ENCODE peak calls at places on chromosome 15, in nine cellular contexts. T, H, C, E, Z, A, W, V and U are unnamed samples. For H3K4me1, the result is how much of the 10 kb centered on the place peaks cover.

GRCh38 chr15:78767331-78767951 is 43.8 kb downstream of the ADAMTS7 start:
- DNase-seq in T (no peak), H (no peak), C (no peak), E (no peak), Z (no peak), A (no peak), W (no peak), V (peak), U (peak)

GRCh38 chr15:65077981-65078352 is 1.4 kb downstream of the KBTBD13 start:
- DNase-seq in T (no peak), H (no peak), C (no peak), E (peak), Z (peak), A (peak), W (peak), V (peak), U (peak)

GRCh38 chr15:75176404-75176761 is 25.3 kb upstream of the C15orf39 start:
- DNase-seq in T (no peak), H (no peak), C (no peak), E (no peak), Z (no peak), A (no peak), W (no peak), V (no peak), U (no peak)

GRCh38 chr15:48394172-48394571 is 62.9 kb downstream of the DUT start:
- DNase-seq in T (no peak), H (no peak), C (no peak), E (no peak), Z (no peak), A (no peak), W (no peak), V (peak), U (peak)

GRCh38 chr15:90903733-90904536 is 833 bp downstream of the MAN2A2 start:
- DNase-seq in T (no peak), H (peak), C (no peak), E (no peak), Z (no peak), A (no peak), W (no peak), V (peak), U (peak)

GRCh38 chr15:76339302-76340197 is 3.0 kb downstream of the ISL2 start:
- DNase-seq in T (no peak), H (no peak), C (no peak), E (no peak), Z (peak), A (peak), W (no peak), V (no peak), U (no peak)

GRCh38 chr15:52112203-52112750 is 298 bp downstream of the BCL2L10 start:
- DNase-seq in T (no peak), H (no peak), C (no peak), E (no peak), Z (peak), A (peak), W (no peak), V (peak), U (peak)

GRCh38 chr15:74978503-74978902 is 16.9 kb upstream of the SCAMP5 start:
- DNase-seq in T (no peak), H (peak), C (no peak), E (no peak), Z (no peak), A (no peak), W (no peak), V (no peak), U (no peak)

GRCh38 chr15:42152196-42152920 is 4.1 kb downstream of the PLA2G4F start:
- DNase-seq in T (peak), H (no peak), C (no peak), E (peak), Z (no peak), A (no peak), W (no peak), V (no peak), U (peak)

GRCh38 chr15:70293606-70294470 is 196.1 kb upstream of the TLE3 start:
- DNase-seq in T (no peak), H (no peak), C (no peak), E (no peak), Z (no peak), A (no peak), W (no peak), V (no peak), U (no peak)

GRCh38 chr15:25848769-25849430 is 14.2 kb downstream of the ATP10A start:
- DNase-seq in T (no peak), H (no peak), C (no peak), E (no peak), Z (no peak), A (no peak), W (no peak), V (no peak), U (no peak)
- H3K27ac ChIP-seq in T (no peak), H (no peak), C (peak), E (peak), Z (no peak), A (peak), W (no peak), V (peak), U (no peak)

GRCh38 chr15:96972201-96972600 is 641.7 kb downstream of the NR2F2 start:
- DNase-seq in T (no peak), H (no peak), C (no peak), E (no peak), Z (peak), A (no peak), W (no peak), V (no peak), U (no peak)
- H3K4me1 ChIP-seq in T (under half), H (under half), C (under half), E (under half), Z (under half), A (under half), W (under half), V (under half), U (under half)

DNA sequence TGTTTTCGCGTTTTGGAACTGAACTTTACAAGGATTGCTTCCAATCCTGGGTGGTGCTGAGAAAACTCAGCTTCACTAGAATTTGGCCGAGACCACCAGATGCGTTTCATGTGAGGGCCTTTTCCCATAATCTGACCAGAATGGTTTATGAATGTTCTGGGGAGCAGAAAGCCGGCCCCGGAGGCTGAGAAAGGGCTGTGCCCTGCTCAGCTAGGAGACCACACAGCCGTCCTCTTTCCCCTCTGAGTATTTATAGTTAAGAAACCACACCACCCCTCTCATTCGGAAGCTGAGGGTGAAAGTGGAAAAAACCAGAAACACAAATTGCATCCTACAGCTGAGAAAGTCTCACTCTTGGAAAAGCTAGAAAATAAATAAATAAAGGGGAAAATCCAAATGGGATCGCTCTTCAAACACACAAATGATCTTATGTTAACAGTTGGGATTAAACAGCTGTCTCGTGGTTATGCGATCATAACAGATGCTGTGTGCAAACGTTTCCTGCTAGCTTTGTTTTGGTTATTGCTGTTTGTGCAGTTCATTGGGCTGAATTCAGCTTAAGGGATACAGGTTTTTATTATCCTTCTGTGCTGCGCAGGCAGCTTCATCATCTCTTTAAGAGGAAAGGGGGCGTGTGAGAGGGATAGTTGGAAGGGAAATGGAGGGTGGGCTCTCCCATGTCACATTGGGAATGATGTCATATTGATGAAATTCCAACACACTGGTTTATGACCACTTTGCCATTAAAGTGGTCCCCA is 1026.2 kb upstream of the NR2F2 start:
- DNase-seq in T (no peak), H (no peak), C (no peak), E (peak), Z (peak), A (no peak), W (no peak), V (no peak), U (no peak)
- H3K27ac ChIP-seq in T (peak), H (no peak), C (no peak), E (peak), Z (peak), A (no peak), W (no peak), V (peak), U (peak)

DNA sequence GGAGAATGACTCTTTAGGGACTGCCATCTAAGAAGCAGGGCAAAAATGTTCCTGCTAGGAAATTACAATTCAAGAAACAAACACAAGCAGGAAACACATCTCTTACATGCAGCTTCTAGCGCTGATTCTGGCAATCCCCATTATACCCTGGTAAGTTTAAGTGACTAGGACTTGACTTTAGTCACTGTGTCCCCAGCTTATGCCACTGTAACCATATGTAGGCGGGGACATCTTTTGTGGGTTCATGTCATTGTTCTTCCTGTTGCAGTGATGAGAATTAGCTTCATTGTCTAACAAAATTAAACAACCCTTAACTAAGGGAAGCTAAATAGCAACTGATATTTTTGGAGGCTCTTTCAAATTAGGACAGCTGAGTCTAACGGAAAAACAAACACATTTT is 17.9 kb upstream of the FAM81A start:
- DNase-seq in T (no peak), H (no peak), C (no peak), E (no peak), Z (no peak), A (no peak), W (no peak), V (no peak), U (no peak)
- H3K4me1 ChIP-seq in T (under half), H (under half), C (under half), E (under half), Z (under half), A (under half), W (under half), V (under half), U (under half)

DNA sequence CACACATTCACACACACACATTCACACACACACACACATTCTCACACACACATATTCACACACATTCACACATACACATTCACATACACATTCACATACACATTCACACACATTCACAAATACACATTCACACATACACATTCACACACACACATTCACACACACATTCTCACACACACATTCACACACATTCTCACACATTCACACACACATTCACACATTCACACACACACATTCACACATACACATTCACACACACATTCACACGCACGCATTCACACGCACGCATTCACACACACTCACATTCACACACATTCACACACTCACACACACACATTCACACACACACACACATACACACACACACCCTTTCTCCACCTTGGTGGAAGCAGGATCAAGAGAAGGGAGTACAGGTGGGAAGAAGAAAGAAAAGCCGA is 5.7 kb upstream of the HAPLN3 start:
- DNase-seq in T (no peak), H (no peak), C (no peak), E (no peak), Z (no peak), A (no peak), W (no peak), V (no peak), U (no peak)
- H3K27ac ChIP-seq in T (no peak), H (no peak), C (no peak), E (no peak), Z (no peak), A (no peak), W (peak), V (no peak), U (peak)

GRCh38 chr15:93862791-93863190 is 368.6 kb upstream of the MCTP2 start:
- DNase-seq in T (no peak), H (no peak), C (no peak), E (peak), Z (no peak), A (peak), W (no peak), V (no peak), U (peak)
- H3K4me1 ChIP-seq in T (under half), H (under half), C (under half), E (under half), Z (under half), A (under half), W (under half), V (under half), U (under half)

GRCh38 chr15:66644815-66645345 is 57.2 kb upstream of the SMAD6 start:
- DNase-seq in T (no peak), H (no peak), C (no peak), E (no peak), Z (peak), A (no peak), W (no peak), V (no peak), U (no peak)
- H3K27ac ChIP-seq in T (no peak), H (no peak), C (no peak), E (peak), Z (peak), A (no peak), W (no peak), V (peak), U (peak)

GRCh38 chr15:101614001-101614585 is 38.1 kb downstream of the TM2D3 start:
- DNase-seq in T (no peak), H (no peak), C (no peak), E (no peak), Z (no peak), A (no peak), W (no peak), V (no peak), U (peak)

GRCh38 chr15:101615986-101616848 is 36.0 kb downstream of the TM2D3 start:
- DNase-seq in T (no peak), H (peak), C (no peak), E (peak), Z (peak), A (no peak), W (peak), V (peak), U (peak)

GRCh38 chr15:101613130-101614000 is 38.8 kb downstream of the TM2D3 start:
- DNase-seq in T (no peak), H (peak), C (no peak), E (peak), Z (no peak), A (no peak), W (no peak), V (peak), U (peak)

GRCh38 chr15:101615414-101615985 is 36.7 kb downstream of the TM2D3 start:
- DNase-seq in T (no peak), H (no peak), C (no peak), E (no peak), Z (no peak), A (no peak), W (no peak), V (no peak), U (peak)

GRCh38 chr15:101614761-101615160 is 37.4 kb downstream of the TM2D3 start:
- DNase-seq in T (no peak), H (no peak), C (no peak), E (no peak), Z (no peak), A (no peak), W (no peak), V (no peak), U (no peak)
- H3K4me1 ChIP-seq in T (under half), H (under half), C (under half), E (under half), Z (under half), A (under half), W (under half), V (half or more), U (half or more)

GRCh38 chr15:31373096-31373865 is 46.6 kb downstream of the KLF13 start:
- DNase-seq in T (no peak), H (no peak), C (no peak), E (peak), Z (no peak), A (no peak), W (no peak), V (peak), U (no peak)
- H3K27ac ChIP-seq in T (peak), H (no peak), C (peak), E (peak), Z (no peak), A (peak), W (no peak), V (peak), U (peak)